ENCODE peak calls at places on chromosomes 13 and 19, in seven cellular contexts. P, X, K, Q, L, C and E are unnamed samples.

GRCh38 chr19:34310494-34310981 is 54.5 kb upstream of the GPI start:
- DNase-seq in Q (no peak), X (no peak), K (no peak), L (no peak), P (no peak), C (peak), E (no peak)

GRCh38 chr13:43006893-43007631 is 15.0 kb upstream of the EPSTI1 start:
- DNase-seq in K (peak), Q (peak), P (no peak), L (no peak), X (no peak), C (no peak), E (peak)

GRCh38 chr19:56405062-56405461 is 930 bp downstream of the ZNF583 start:
- DNase-seq in K (no peak), C (no peak), X (no peak), P (no peak), L (no peak), Q (no peak), E (no peak)

GRCh38 chr19:39830847-39831246 is 3.1 kb downstream of the DYRK1B start:
- DNase-seq in P (no peak), C (no peak), L (no peak), Q (no peak), X (no peak), K (no peak), E (no peak)

GRCh38 chr19:17687141-17687856 is 855 bp downstream of the UNC13A start:
- DNase-seq in L (no peak), X (no peak), Q (peak), P (no peak), K (no peak), C (no peak), E (no peak)

GRCh38 chr13:94327318-94327717 is 152.2 kb downstream of the DCT start:
- DNase-seq in C (no peak), X (no peak), K (no peak), Q (no peak), P (no peak), L (no peak), E (no peak)

GRCh38 chr13:54859827-54860226 is 1831.2 kb downstream of the OLFM4 start:
- DNase-seq in L (no peak), C (no peak), P (no peak), X (no peak), K (no peak), Q (no peak), E (no peak)

GRCh38 chr19:31146546-31147183 is 202.6 kb downstream of the TSHZ3 start:
- DNase-seq in L (no peak), Q (no peak), K (no peak), C (no peak), X (no peak), P (no peak), E (no peak)

GRCh38 chr13:113489549-113490495 is 689 bp downstream of the DCUN1D2 start:
- DNase-seq in X (no peak), C (no peak), Q (no peak), P (peak), L (no peak), K (peak), E (no peak)

GRCh38 chr19:15430526-15431120 is 11.8 kb upstream of the AKAP8L start:
- DNase-seq in L (no peak), X (no peak), C (no peak), Q (no peak), K (no peak), P (no peak), E (no peak)

GRCh38 chr19:35171730-35172129 is 17.2 kb downstream of the FXYD5 start:
- DNase-seq in K (no peak), L (no peak), C (no peak), X (no peak), Q (no peak), P (no peak), E (no peak)

GRCh38 chr13:39102981-39103490 is 64.8 kb downstream of the NHLRC3 start:
- DNase-seq in C (no peak), L (no peak), P (no peak), Q (no peak), K (no peak), X (no peak), E (no peak)

GRCh38 chr19:38145627-38146026 is 78.4 kb downstream of the DPF1 start:
- DNase-seq in Q (no peak), L (no peak), P (no peak), C (no peak), X (no peak), K (peak), E (no peak)

GRCh38 chr19:15291089-15291488 is 41.2 kb downstream of the BRD4 start:
- DNase-seq in K (no peak), L (no peak), Q (no peak), X (no peak), P (no peak), C (no peak), E (no peak)

GRCh38 chr19:56603829-56604228 is 8.7 kb downstream of the ZNF71 start:
- DNase-seq in L (no peak), X (no peak), P (no peak), Q (no peak), C (peak), K (no peak), E (no peak)

GRCh38 chr13:40495620-40496001 is 170.8 kb downstream of the FOXO1 start:
- DNase-seq in X (no peak), C (no peak), P (no peak), Q (no peak), L (no peak), K (no peak), E (no peak)

GRCh38 chr19:51754106-51754505 is 2.4 kb upstream of the FPR1 start:
- DNase-seq in Q (no peak), K (no peak), P (no peak), X (no peak), C (no peak), L (no peak), E (no peak)

GRCh38 chr19:2475018-2475701 is 767 bp upstream of the GADD45B start:
- DNase-seq in Q (peak), K (peak), P (no peak), C (peak), X (no peak), L (peak), E (no peak)

GRCh38 chr19:34962281-34962944 is 1.6 kb downstream of the ZNF792 start:
- DNase-seq in C (no peak), K (peak), Q (no peak), P (no peak), L (no peak), X (no peak), E (no peak)

GRCh38 chr19:18069383-18069782 is 17.4 kb downstream of the IL12RB1 start:
- DNase-seq in L (no peak), C (no peak), P (no peak), K (no peak), Q (no peak), X (no peak), E (no peak)

GRCh38 chr19:3146677-3147100 is 10.9 kb downstream of the GNA15 start:
- DNase-seq in K (no peak), X (no peak), Q (peak), L (no peak), C (no peak), P (peak), E (no peak)

GRCh38 chr13:33145667-33146066 is 129.4 kb downstream of the KL start:
- DNase-seq in C (no peak), L (no peak), K (no peak), P (no peak), X (no peak), Q (no peak), E (no peak)

GRCh38 chr19:31352296-31352781 is 3.1 kb upstream of the TSHZ3 start:
- DNase-seq in L (no peak), P (no peak), X (no peak), Q (peak), K (no peak), C (no peak), E (no peak)

GRCh38 chr19:43872547-43873336 is 45.6 kb downstream of the ZNF283 start:
- DNase-seq in C (no peak), X (no peak), L (no peak), P (no peak), Q (no peak), K (peak), E (no peak)

GRCh38 chr13:101325423-101325822 is 90.9 kb downstream of the NALCN start:
- DNase-seq in L (no peak), C (no peak), K (no peak), Q (peak), P (no peak), X (no peak), E (no peak)

GRCh38 chr19:56964526-56964925 is 124.0 kb upstream of the PEG3 start:
- DNase-seq in X (no peak), C (no peak), K (no peak), P (no peak), Q (no peak), L (no peak), E (no peak)

GRCh38 chr13:105142556-105142955 is 1392.9 kb downstream of the EFNB2 start:
- DNase-seq in L (no peak), C (no peak), P (no peak), X (no peak), Q (no peak), K (no peak), E (no peak)

GRCh38 chr13:105135852-105136251 is 1399.6 kb downstream of the EFNB2 start:
- DNase-seq in Q (no peak), K (peak), X (no peak), P (no peak), C (no peak), L (no peak), E (no peak)

GRCh38 chr13:105144020-105144419 is 1391.4 kb downstream of the EFNB2 start:
- DNase-seq in P (no peak), K (peak), X (no peak), L (no peak), Q (no peak), C (no peak), E (no peak)

GRCh38 chr13:105139048-105139379 is 1396.4 kb downstream of the EFNB2 start:
- DNase-seq in X (no peak), P (no peak), L (no peak), Q (no peak), C (no peak), K (no peak), E (no peak)

GRCh38 chr13:105139380-105140285 is 1395.8 kb downstream of the EFNB2 start:
- DNase-seq in C (peak), L (no peak), P (peak), K (peak), X (no peak), Q (no peak), E (no peak)
- TF ChIP-seq CTCF in C (no peak), L (peak), P (peak), K (no peak), X (no peak), Q (no peak), E (no peak)

DNA sequence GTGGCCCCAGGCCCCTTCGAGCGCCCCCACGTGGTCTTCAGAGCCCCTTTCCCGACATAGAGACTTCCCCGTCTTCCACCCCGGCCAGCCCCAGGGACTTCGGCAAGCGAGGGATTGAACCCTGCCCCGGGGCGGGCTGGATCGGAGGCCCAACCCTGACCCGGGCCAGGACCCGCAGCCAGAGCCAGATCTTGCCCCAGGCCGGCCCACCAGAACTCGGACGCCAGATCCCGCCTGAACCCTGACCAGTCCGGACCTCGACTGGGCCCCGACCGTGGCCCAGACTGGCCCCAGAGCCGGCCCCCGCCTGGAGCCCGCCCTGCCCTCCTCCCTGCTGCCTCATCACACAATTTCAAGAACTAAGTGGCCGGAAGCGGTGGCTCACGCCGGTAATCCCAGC is 253 bp upstream of the TPTE2 start:
- DNase-seq in K (no peak), L (no peak), X (no peak), P (no peak), C (no peak), Q (no peak), E (no peak)
- TF ChIP-seq CTCF in K (no peak), L (no peak), X (no peak), P (no peak), C (no peak), Q (no peak), E (no peak)

GRCh38 chr13:96053003-96053703 is at the start of gene UGGT2:
- DNase-seq in P (no peak), K (peak), L (peak), C (peak), Q (peak), X (peak), E (peak)
- TF ChIP-seq CTCF in P (no peak), K (no peak), L (no peak), C (no peak), Q (no peak), X (no peak), E (no peak)

GRCh38 chr19:19563348-19563848 is 25.3 kb downstream of the CILP2 start:
- DNase-seq in X (no peak), P (no peak), Q (no peak), C (no peak), K (no peak), L (no peak), E (no peak)

GRCh38 chr19:19568802-19569756 is 31.0 kb downstream of the CILP2 start:
- DNase-seq in C (no peak), K (peak), Q (no peak), X (no peak), L (no peak), P (no peak), E (no peak)

GRCh38 chr19:19567391-19567790 is 29.3 kb downstream of the CILP2 start:
- DNase-seq in K (no peak), L (no peak), P (no peak), X (no peak), C (no peak), Q (no peak), E (no peak)

GRCh38 chr19:19562665-19563347 is 24.7 kb downstream of the CILP2 start:
- DNase-seq in K (no peak), L (no peak), C (no peak), X (no peak), Q (peak), P (peak), E (no peak)

GRCh38 chr19:19566306-19566705 is 28.2 kb downstream of the CILP2 start:
- DNase-seq in L (no peak), K (peak), X (no peak), C (no peak), P (no peak), Q (no peak), E (no peak)
- TF ChIP-seq CTCF in L (no peak), K (no peak), X (no peak), C (no peak), P (no peak), Q (no peak), E (no peak)

GRCh38 chr13:111854403-111854802 is 212.5 kb upstream of the SOX1 start:
- DNase-seq in Q (no peak), C (no peak), K (no peak), P (no peak), L (no peak), X (no peak), E (no peak)
- TF ChIP-seq CTCF in Q (no peak), C (no peak), K (no peak), P (no peak), L (no peak), X (no peak), E (no peak)

GRCh38 chr19:12779162-12779993 is 4.0 kb upstream of the HOOK2 start:
- DNase-seq in Q (peak), L (no peak), X (no peak), P (no peak), K (peak), C (no peak), E (no peak)
- TF ChIP-seq CTCF in Q (peak), L (no peak), X (no peak), P (no peak), K (peak), C (no peak), E (no peak)